ENCODE peak calls at places on chromosomes 11 and 22, in nine cellular contexts. Y is endothelial cell of umbilical vein, M is H1, X is HCT116, L is transverse colon, C is spleen, B is suprapubic skin, R is upper lobe of left lung, U is stomach. J is an unnamed sample.

GRCh38 chr11:57330029-57330428 is 5.3 kb upstream of the TNKS1BP1 start:
- DNase-seq in M (no peak), C (peak), U (no peak), B (no peak), X (no peak), R (peak), Y (no peak), L (no peak), J (no peak)

GRCh38 chr22:45296628-45297297 is 12.0 kb downstream of the UPK3A start:
- DNase-seq in B (no peak), C (no peak), M (no peak), L (no peak), R (no peak), U (no peak), X (no peak), Y (no peak), J (no peak)

GRCh38 chr11:121374286-121374985 is 77.7 kb upstream of the SORL1 start:
- DNase-seq in B (no peak), Y (no peak), R (no peak), M (no peak), L (no peak), X (no peak), U (no peak), C (no peak), J (no peak)

GRCh38 chr11:130042093-130042591 is 27.6 kb upstream of the APLP2 start:
- DNase-seq in L (no peak), U (no peak), R (no peak), C (no peak), Y (peak), B (no peak), X (no peak), M (no peak), J (no peak)

GRCh38 chr22:30182365-30182764 is 64.2 kb downstream of the LIF start:
- DNase-seq in Y (peak), B (no peak), L (no peak), X (no peak), C (no peak), U (no peak), M (no peak), R (no peak), J (no peak)

GRCh38 chr11:77154381-77155081 is 26.5 kb downstream of the MYO7A start:
- DNase-seq in U (peak), R (no peak), B (no peak), X (no peak), L (no peak), M (no peak), Y (peak), C (no peak), J (no peak)

GRCh38 chr11:61791737-61792309 is 576 bp downstream of the TMEM258 start:
- DNase-seq in X (peak), Y (peak), B (peak), L (peak), U (peak), M (no peak), C (no peak), R (no peak), J (peak)

GRCh38 chr11:119643212-119643877 is 85.7 kb downstream of the NECTIN1 start:
- DNase-seq in U (no peak), R (no peak), L (no peak), C (no peak), Y (no peak), X (no peak), B (no peak), M (no peak), J (no peak)

GRCh38 chr22:45389546-45389945 is 23.9 kb downstream of the SMC1B start:
- DNase-seq in L (no peak), U (no peak), C (no peak), X (no peak), M (no peak), R (no peak), Y (no peak), B (no peak), J (no peak)

GRCh38 chr11:23021287-23021863 is 161.1 kb upstream of the CCDC179 start:
- DNase-seq in X (no peak), U (peak), Y (peak), M (no peak), C (no peak), R (no peak), L (peak), B (no peak), J (no peak)

GRCh38 chr11:65997286-65997685 is 4.7 kb downstream of the EIF1AD start:
- DNase-seq in Y (no peak), U (no peak), L (no peak), X (no peak), B (no peak), R (no peak), C (no peak), M (no peak), J (no peak)

GRCh38 chr11:73342633-73343032 is 33.6 kb upstream of the RELT start:
- DNase-seq in R (peak), X (no peak), M (no peak), B (no peak), L (no peak), C (no peak), Y (no peak), U (no peak), J (no peak)

GRCh38 chr11:74321487-74322188 is 10.2 kb upstream of the P4HA3 start:
- DNase-seq in L (no peak), U (no peak), R (no peak), B (no peak), C (no peak), Y (peak), X (no peak), M (peak), J (no peak)

GRCh38 chr11:62245271-62245753 is 3.3 kb downstream of the SCGB1D2 start:
- DNase-seq in Y (peak), X (no peak), U (peak), B (no peak), C (no peak), R (no peak), L (no peak), M (peak), J (no peak)

GRCh38 chr11:69391192-69392103 is 90.0 kb upstream of the LINC01488 start:
- DNase-seq in R (peak), B (peak), Y (no peak), L (no peak), C (peak), X (no peak), U (no peak), M (no peak), J (no peak)

GRCh38 chr22:22893077-22893805 is 5.6 kb downstream of the IGLL5 start:
- DNase-seq in L (no peak), X (no peak), R (peak), Y (no peak), M (no peak), C (peak), U (no peak), B (no peak), J (no peak)

GRCh38 chr11:14907411-14908213 is 15.6 kb upstream of the CYP2R1 start:
- DNase-seq in U (peak), C (peak), X (no peak), B (peak), Y (peak), M (peak), R (peak), L (peak), J (peak)

GRCh38 chr22:39938509-39938908 is 21.7 kb upstream of the TMA7B start:
- DNase-seq in L (no peak), M (no peak), B (no peak), C (no peak), X (no peak), U (no peak), Y (no peak), R (no peak), J (no peak)

GRCh38 chr11:44950625-44951472 is at the start of gene TP53I11:
- DNase-seq in Y (peak), B (peak), X (peak), C (peak), L (peak), R (peak), U (peak), M (no peak), J (peak)
- H3K4me3 ChIP-seq in Y (peak), B (peak), X (peak), C (peak), L (peak), R (peak), U (peak), M (peak), J (peak)

GRCh38 chr11:31303644-31304043 is 65.9 kb downstream of the DCDC1 start:
- DNase-seq in C (no peak), X (no peak), U (no peak), B (no peak), R (no peak), Y (no peak), L (no peak), M (no peak), J (no peak)

DNA sequence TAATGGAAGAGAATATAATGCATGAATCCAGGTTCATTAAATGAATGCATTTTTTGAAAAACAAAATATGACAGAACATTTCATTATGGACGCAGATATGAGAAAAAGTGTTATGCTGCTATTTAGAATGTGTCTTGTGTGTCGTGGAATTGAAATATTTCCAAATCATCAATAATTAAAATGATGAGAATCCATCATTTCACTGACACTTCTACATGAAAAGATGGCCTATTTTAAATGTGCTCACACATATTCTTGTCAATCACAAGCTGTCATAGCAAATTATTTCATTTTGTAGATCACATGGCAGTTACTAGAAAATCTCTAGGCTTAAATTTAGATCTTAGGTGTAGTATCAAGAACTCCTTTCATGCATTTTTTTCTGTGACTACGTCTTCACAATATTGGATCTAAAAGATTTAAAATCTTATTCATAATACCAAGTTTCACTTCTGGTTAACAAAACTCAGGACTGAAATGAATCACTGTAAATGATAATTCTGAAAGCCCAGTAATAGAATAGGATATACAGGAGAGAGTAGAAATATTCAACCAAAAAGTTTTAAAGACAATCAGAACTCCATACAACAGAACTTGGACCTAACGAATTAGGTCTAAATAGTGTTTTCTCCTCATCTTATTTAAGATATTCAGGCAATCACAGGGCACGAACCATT is 67.9 kb downstream of the DCDC1 start:
- DNase-seq in B (no peak), L (no peak), C (no peak), R (no peak), X (no peak), Y (no peak), M (no peak), U (no peak), J (no peak)
- TF ChIP-seq POLR2AphosphoS5 in B (no peak), L (no peak), C (no peak), R (no peak), X (no peak), Y (no peak), M (no peak), U (no peak), J (no peak)

GRCh38 chr22:31491218-31491962 is 1.7 kb upstream of the EIF4ENIF1 start:
- DNase-seq in U (no peak), B (no peak), L (no peak), X (no peak), R (no peak), M (no peak), Y (no peak), C (no peak), J (no peak)

GRCh38 chr22:31488346-31488883 is 1.2 kb downstream of the EIF4ENIF1 start:
- DNase-seq in U (no peak), X (no peak), C (no peak), Y (no peak), R (no peak), B (no peak), M (no peak), L (no peak), J (no peak)

GRCh38 chr22:31488988-31489617 is 539 bp downstream of the EIF4ENIF1 start:
- DNase-seq in R (no peak), C (peak), M (peak), Y (peak), X (no peak), U (peak), L (peak), B (peak), J (peak)

GRCh38 chr22:31490496-31490925 is 869 bp upstream of the EIF4ENIF1 start:
- DNase-seq in Y (peak), C (peak), U (peak), L (peak), R (no peak), X (peak), M (peak), B (no peak), J (peak)

GRCh38 chr22:31489632-31490495 is at the start of gene EIF4ENIF1:
- DNase-seq in L (peak), U (peak), B (peak), Y (peak), X (peak), C (peak), M (peak), R (peak), J (peak)
- TF ChIP-seq POLR2A in L (peak), U (no peak), B (no peak), Y (peak), X (peak), C (peak), M (no peak), R (no peak), J (peak)

GRCh38 chr11:68373810-68374501 is 61.6 kb downstream of the LRP5 start:
- DNase-seq in L (peak), Y (peak), R (peak), C (no peak), X (no peak), M (no peak), U (peak), B (no peak), J (peak)
- H3K4me3 ChIP-seq in L (no peak), Y (no peak), R (no peak), C (no peak), X (no peak), M (no peak), U (peak), B (peak), J (no peak)

GRCh38 chr11:103870821-103871309 is 165.6 kb upstream of the DDI1 start:
- DNase-seq in B (peak), X (no peak), C (no peak), M (no peak), L (no peak), Y (no peak), U (no peak), R (no peak), J (no peak)
- TF ChIP-seq POLR2AphosphoS5 in B (peak), X (no peak), C (peak), M (no peak), L (peak), Y (no peak), U (no peak), R (peak), J (no peak)

DNA sequence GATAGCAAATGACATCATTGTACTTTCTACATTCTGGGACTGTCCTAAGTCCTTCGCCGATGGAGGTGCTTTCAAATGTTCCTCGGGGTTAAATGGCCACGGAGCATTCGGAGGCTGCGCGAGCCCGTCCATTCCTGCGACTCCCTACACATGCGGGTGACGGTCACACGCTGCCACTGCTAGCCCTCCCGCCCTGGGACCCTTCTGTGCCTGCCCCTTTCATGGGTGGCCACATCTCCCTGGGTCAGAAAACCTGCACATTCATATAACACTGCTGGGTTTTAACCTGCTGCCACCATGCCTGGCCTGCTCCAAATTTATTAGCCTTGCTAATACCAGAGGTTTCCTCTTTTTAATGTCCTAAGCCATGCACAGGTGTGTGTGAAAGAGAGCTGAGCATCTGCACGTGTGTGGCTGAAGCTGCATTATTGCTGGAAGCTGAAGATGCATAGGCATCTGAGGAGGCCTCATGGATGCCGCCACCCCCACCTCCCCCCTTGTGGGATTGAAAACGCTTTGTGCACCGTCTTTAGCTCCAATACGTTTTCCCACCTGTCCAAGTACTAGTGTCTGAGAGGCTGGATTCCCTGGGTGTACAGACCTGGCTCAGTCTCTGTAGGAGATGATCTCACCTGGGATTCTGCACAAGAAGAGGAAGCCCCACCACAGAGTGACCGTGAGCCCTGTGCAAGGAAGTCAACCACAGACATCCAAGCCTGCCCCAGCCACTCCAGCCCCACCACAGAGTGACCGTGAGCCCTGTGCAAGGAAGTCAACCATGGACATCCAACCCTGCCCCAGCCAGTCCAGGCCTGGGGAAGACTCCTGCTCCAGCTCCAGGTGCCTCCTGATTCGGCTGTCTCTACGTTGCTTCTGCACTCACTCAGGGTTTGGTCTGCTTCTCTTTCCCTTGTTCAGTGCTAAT is 626.4 kb downstream of the BRD1 start:
- DNase-seq in Y (no peak), B (peak), U (peak), C (peak), R (no peak), M (peak), X (no peak), L (no peak), J (no peak)
- TF ChIP-seq POLR2A in Y (no peak), B (no peak), U (no peak), C (no peak), R (no peak), M (no peak), X (no peak), L (no peak), J (no peak)

DNA sequence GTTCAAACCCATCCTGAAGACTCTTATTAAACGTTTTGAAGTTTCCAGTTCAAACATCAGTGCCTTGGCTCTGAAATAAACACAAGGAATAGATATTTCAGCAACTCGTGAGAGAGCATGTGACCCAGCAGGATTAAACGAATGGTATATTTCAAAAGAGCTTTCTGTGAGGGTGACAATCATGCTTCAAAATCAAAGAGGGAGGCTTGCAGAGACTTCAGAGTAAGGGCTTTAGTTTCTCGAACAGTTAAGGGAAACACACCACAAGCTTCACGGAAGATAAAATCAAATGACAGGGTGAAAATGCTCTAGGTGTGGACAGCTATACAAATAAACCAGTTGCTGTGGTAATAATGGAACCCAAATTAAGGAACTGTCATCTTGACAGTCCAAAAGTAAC is 1.4 kb downstream of the HPS4 start:
- DNase-seq in M (no peak), B (no peak), L (no peak), U (no peak), Y (no peak), R (no peak), C (no peak), X (no peak), J (no peak)
- H3K4me3 ChIP-seq in M (no peak), B (peak), L (no peak), U (no peak), Y (no peak), R (no peak), C (no peak), X (no peak), J (no peak)

GRCh38 chr22:17562906-17563870 is at the start of gene SLC25A18:
- DNase-seq in L (peak), R (no peak), Y (no peak), U (no peak), B (no peak), X (no peak), M (peak), C (peak), J (no peak)
- TF ChIP-seq POLR2AphosphoS5 in L (peak), R (peak), Y (no peak), U (peak), B (no peak), X (no peak), M (peak), C (peak), J (no peak)

DNA sequence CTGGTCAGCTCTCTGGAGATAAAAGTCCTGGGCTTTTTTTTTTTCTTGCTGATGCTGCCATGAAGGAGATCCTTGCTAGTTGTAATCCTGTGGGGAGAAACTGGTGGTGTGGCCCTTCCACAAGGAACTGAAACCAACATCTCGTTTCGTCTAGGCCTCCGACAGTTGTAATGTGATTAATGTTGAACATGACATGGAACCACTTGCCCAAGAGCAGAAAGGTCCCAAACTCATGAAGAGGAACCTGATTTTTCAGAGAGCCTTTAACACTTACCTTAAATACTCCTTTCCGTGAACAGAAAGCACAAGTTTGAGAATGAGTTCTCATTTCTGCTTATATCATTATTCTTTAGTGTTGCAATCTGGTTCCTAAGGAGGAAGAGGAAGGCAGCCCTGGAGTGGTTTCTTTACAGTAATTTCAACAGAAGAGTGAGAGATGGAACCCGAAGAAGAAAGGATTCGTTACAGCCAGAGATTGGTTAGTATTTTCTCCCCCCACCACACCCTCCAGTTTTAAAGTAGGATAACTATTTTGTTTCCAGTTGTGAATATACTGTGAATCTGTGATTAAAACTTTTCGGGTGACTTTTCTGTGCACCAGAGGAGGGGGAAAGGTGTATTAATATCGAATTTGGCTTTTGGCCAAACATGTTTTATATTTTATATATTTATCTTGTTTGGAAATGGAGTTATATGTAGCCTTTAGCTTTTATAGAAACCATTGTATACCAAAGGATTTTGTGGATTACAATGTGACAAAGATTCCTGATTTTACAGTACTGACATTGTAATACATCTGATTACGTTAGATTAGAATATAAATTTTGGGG is 2.0 kb downstream of the KDM2A start:
- DNase-seq in X (no peak), U (peak), B (peak), C (no peak), M (no peak), R (no peak), L (peak), Y (peak), J (peak)
- TF ChIP-seq POLR2A in X (no peak), U (no peak), B (no peak), C (no peak), M (no peak), R (no peak), L (peak), Y (no peak), J (peak)